ENCODE peak calls at places on chromosomes 12 and 14, in four cellular contexts. One of them, this sample, is unnamed.

GRCh38 chr12:125188912-125189881 is 124.0 kb downstream of the AACS start:
- DNase-seq in naive thymus-derived CD8-positive, alpha-beta T cell: no peak
- DNase-seq in activated T-cell treated with anti-CD3 and anti-CD28 coated beads for 1 hour: no peak
- DNase-seq in stimulated activated CD4-positive, alpha-beta T cell treated with anti-CD3 and anti-CD28 coated beads, Interleukin-4, amount 100 ng/mL, for 48 hours: no peak
- DNase-seq in this sample: no peak

GRCh38 chr12:85680881-85681280 is 155.3 kb downstream of the RASSF9 start:
- DNase-seq in activated T-cell treated with anti-CD3 and anti-CD28 coated beads for 1 hour: no peak
- DNase-seq in naive thymus-derived CD8-positive, alpha-beta T cell: no peak
- DNase-seq in stimulated activated CD4-positive, alpha-beta T cell treated with anti-CD3 and anti-CD28 coated beads, Interleukin-4, amount 100 ng/mL, for 48 hours: no peak
- DNase-seq in this sample: no peak

GRCh38 chr14:58947816-58948440 is 240.5 kb upstream of the DAAM1 start:
- DNase-seq in naive thymus-derived CD8-positive, alpha-beta T cell: no peak
- DNase-seq in activated T-cell treated with anti-CD3 and anti-CD28 coated beads for 1 hour: no peak
- DNase-seq in stimulated activated CD4-positive, alpha-beta T cell treated with anti-CD3 and anti-CD28 coated beads, Interleukin-4, amount 100 ng/mL, for 48 hours: no peak
- DNase-seq in this sample: no peak

GRCh38 chr12:5507944-5508343 is 76.0 kb downstream of the NTF3 start:
- DNase-seq in naive thymus-derived CD8-positive, alpha-beta T cell: no peak
- DNase-seq in activated T-cell treated with anti-CD3 and anti-CD28 coated beads for 1 hour: no peak
- DNase-seq in stimulated activated CD4-positive, alpha-beta T cell treated with anti-CD3 and anti-CD28 coated beads, Interleukin-4, amount 100 ng/mL, for 48 hours: no peak
- DNase-seq in this sample: no peak

GRCh38 chr12:91406920-91407341 is 224.3 kb upstream of the DCN start:
- DNase-seq in activated T-cell treated with anti-CD3 and anti-CD28 coated beads for 1 hour: no peak
- DNase-seq in stimulated activated CD4-positive, alpha-beta T cell treated with anti-CD3 and anti-CD28 coated beads, Interleukin-4, amount 100 ng/mL, for 48 hours: no peak
- DNase-seq in naive thymus-derived CD8-positive, alpha-beta T cell: no peak
- DNase-seq in this sample: no peak

GRCh38 chr14:89178802-89179201 is 238.2 kb downstream of the FOXN3 start:
- DNase-seq in activated T-cell treated with anti-CD3 and anti-CD28 coated beads for 1 hour: no peak
- DNase-seq in naive thymus-derived CD8-positive, alpha-beta T cell: no peak
- DNase-seq in stimulated activated CD4-positive, alpha-beta T cell treated with anti-CD3 and anti-CD28 coated beads, Interleukin-4, amount 100 ng/mL, for 48 hours: no peak
- DNase-seq in this sample: no peak

GRCh38 chr14:55038708-55039107 is 11.7 kb downstream of the SOCS4 start:
- DNase-seq in activated T-cell treated with anti-CD3 and anti-CD28 coated beads for 1 hour: no peak
- DNase-seq in stimulated activated CD4-positive, alpha-beta T cell treated with anti-CD3 and anti-CD28 coated beads, Interleukin-4, amount 100 ng/mL, for 48 hours: no peak
- DNase-seq in naive thymus-derived CD8-positive, alpha-beta T cell: no peak
- DNase-seq in this sample: no peak

GRCh38 chr14:91041450-91041849 is 19.0 kb downstream of the RPS6KA5 start:
- DNase-seq in activated T-cell treated with anti-CD3 and anti-CD28 coated beads for 1 hour: no peak
- DNase-seq in naive thymus-derived CD8-positive, alpha-beta T cell: no peak
- DNase-seq in stimulated activated CD4-positive, alpha-beta T cell treated with anti-CD3 and anti-CD28 coated beads, Interleukin-4, amount 100 ng/mL, for 48 hours: no peak
- DNase-seq in this sample: no peak

GRCh38 chr14:59897757-59898383 is 22.1 kb upstream of the LRRC9 start:
- DNase-seq in naive thymus-derived CD8-positive, alpha-beta T cell: no peak
- DNase-seq in activated T-cell treated with anti-CD3 and anti-CD28 coated beads for 1 hour: no peak
- DNase-seq in stimulated activated CD4-positive, alpha-beta T cell treated with anti-CD3 and anti-CD28 coated beads, Interleukin-4, amount 100 ng/mL, for 48 hours: no peak
- DNase-seq in this sample: no peak

GRCh38 chr14:65168840-65169239 is 66.5 kb upstream of the MAX start:
- DNase-seq in naive thymus-derived CD8-positive, alpha-beta T cell: no peak
- DNase-seq in stimulated activated CD4-positive, alpha-beta T cell treated with anti-CD3 and anti-CD28 coated beads, Interleukin-4, amount 100 ng/mL, for 48 hours: no peak
- DNase-seq in activated T-cell treated with anti-CD3 and anti-CD28 coated beads for 1 hour: no peak
- DNase-seq in this sample: no peak

GRCh38 chr14:105881021-105881930 is 354.9 kb downstream of the TMEM121 start:
- DNase-seq in naive thymus-derived CD8-positive, alpha-beta T cell: no peak
- DNase-seq in stimulated activated CD4-positive, alpha-beta T cell treated with anti-CD3 and anti-CD28 coated beads, Interleukin-4, amount 100 ng/mL, for 48 hours: no peak
- DNase-seq in activated T-cell treated with anti-CD3 and anti-CD28 coated beads for 1 hour: no peak
- DNase-seq in this sample: no peak

GRCh38 chr14:60650382-60650961 is 1.2 kb upstream of the SIX1 start:
- DNase-seq in naive thymus-derived CD8-positive, alpha-beta T cell: no peak
- DNase-seq in stimulated activated CD4-positive, alpha-beta T cell treated with anti-CD3 and anti-CD28 coated beads, Interleukin-4, amount 100 ng/mL, for 48 hours: no peak
- DNase-seq in activated T-cell treated with anti-CD3 and anti-CD28 coated beads for 1 hour: no peak
- DNase-seq in this sample: no peak

GRCh38 chr12:80045594-80045993 is 53.7 kb upstream of the OTOGL start:
- DNase-seq in stimulated activated CD4-positive, alpha-beta T cell treated with anti-CD3 and anti-CD28 coated beads, Interleukin-4, amount 100 ng/mL, for 48 hours: no peak
- DNase-seq in naive thymus-derived CD8-positive, alpha-beta T cell: no peak
- DNase-seq in activated T-cell treated with anti-CD3 and anti-CD28 coated beads for 1 hour: no peak
- DNase-seq in this sample: no peak

GRCh38 chr12:104054681-104055346 is 4.8 kb upstream of the GLT8D2 start:
- DNase-seq in activated T-cell treated with anti-CD3 and anti-CD28 coated beads for 1 hour: no peak
- DNase-seq in stimulated activated CD4-positive, alpha-beta T cell treated with anti-CD3 and anti-CD28 coated beads, Interleukin-4, amount 100 ng/mL, for 48 hours: no peak
- DNase-seq in naive thymus-derived CD8-positive, alpha-beta T cell: no peak
- DNase-seq in this sample: no peak

GRCh38 chr12:53068811-53069585 is 10.2 kb downstream of the SPRYD3 start:
- DNase-seq in activated T-cell treated with anti-CD3 and anti-CD28 coated beads for 1 hour: no peak
- DNase-seq in stimulated activated CD4-positive, alpha-beta T cell treated with anti-CD3 and anti-CD28 coated beads, Interleukin-4, amount 100 ng/mL, for 48 hours: no peak
- DNase-seq in naive thymus-derived CD8-positive, alpha-beta T cell: no peak
- DNase-seq in this sample: no peak

GRCh38 chr12:91381309-91381804 is 198.7 kb upstream of the DCN start:
- DNase-seq in stimulated activated CD4-positive, alpha-beta T cell treated with anti-CD3 and anti-CD28 coated beads, Interleukin-4, amount 100 ng/mL, for 48 hours: no peak
- DNase-seq in activated T-cell treated with anti-CD3 and anti-CD28 coated beads for 1 hour: no peak
- DNase-seq in naive thymus-derived CD8-positive, alpha-beta T cell: no peak
- DNase-seq in this sample: peak; percentile 13

GRCh38 chr12:110058875-110059615 is 10.7 kb upstream of the C12orf76 start:
- DNase-seq in naive thymus-derived CD8-positive, alpha-beta T cell: no peak
- DNase-seq in activated T-cell treated with anti-CD3 and anti-CD28 coated beads for 1 hour: no peak
- DNase-seq in stimulated activated CD4-positive, alpha-beta T cell treated with anti-CD3 and anti-CD28 coated beads, Interleukin-4, amount 100 ng/mL, for 48 hours: no peak
- DNase-seq in this sample: no peak

GRCh38 chr12:84912191-84913142 is at the start of gene SLC6A15:
- DNase-seq in naive thymus-derived CD8-positive, alpha-beta T cell: no peak
- DNase-seq in stimulated activated CD4-positive, alpha-beta T cell treated with anti-CD3 and anti-CD28 coated beads, Interleukin-4, amount 100 ng/mL, for 48 hours: no peak
- DNase-seq in activated T-cell treated with anti-CD3 and anti-CD28 coated beads for 1 hour: no peak
- DNase-seq in this sample: no peak